ENCODE peak calls at places on chromosomes 7 and 10, in six cellular contexts. V is SK-N-SH, C is tibial artery, G is NB4, F is A549, D is cardiac fibroblast. L is an unnamed sample.

GRCh38 chr7:155106356-155106755 is 36.2 kb downstream of the HTR5A start:
- DNase-seq in F (no peak), V (no peak), D (no peak), C (no peak), G (no peak), L (no peak)

GRCh38 chr10:120593693-120594092 is 136.7 kb downstream of the PLPP4 start:
- DNase-seq in F (no peak), C (no peak), G (no peak), D (no peak), V (no peak), L (no peak)

GRCh38 chr10:123537188-123537961 is 128.8 kb upstream of the GPR26 start:
- DNase-seq in V (no peak), C (no peak), F (no peak), G (no peak), D (no peak), L (no peak)

GRCh38 chr7:139043823-139044812 is 8.3 kb upstream of the ZC3HAV1L start:
- DNase-seq in V (no peak), F (no peak), D (no peak), C (no peak), G (peak; percentile 85), L (no peak)

GRCh38 chr7:54541941-54542618 is at the start of gene VSTM2A:
- DNase-seq in G (no peak), F (no peak), V (peak; percentile 87), C (no peak), D (no peak), L (no peak)

GRCh38 chr10:22219308-22219707 is 1.5 kb upstream of the EBLN1 start:
- DNase-seq in V (no peak), C (no peak), D (peak; percentile 28), F (no peak), G (no peak), L (no peak)

GRCh38 chr10:21293518-21294356 is 231.7 kb downstream of the SKIDA1 start:
- DNase-seq in F (no peak), D (no peak), C (no peak), V (no peak), G (no peak), L (peak; percentile 26)

GRCh38 chr7:135958173-135958572 is 19.0 kb downstream of the MTPN start:
- DNase-seq in F (no peak), V (no peak), D (no peak), C (no peak), G (no peak), L (no peak)

GRCh38 chr7:114415054-114415997 is 711 bp downstream of the FOXP2 start:
- DNase-seq in F (no peak), D (no peak), V (no peak), C (no peak), G (no peak), L (peak; percentile 22)

GRCh38 chr10:15487376-15487775 is 116.3 kb upstream of the FAM171A1 start:
- DNase-seq in C (no peak), V (no peak), D (no peak), F (no peak), G (no peak), L (no peak)

GRCh38 chr7:39700932-39701331 is 77.6 kb downstream of the RALA start:
- DNase-seq in F (no peak), G (peak; percentile 91), V (no peak), C (peak; percentile 69), D (no peak), L (no peak)

GRCh38 chr7:2269468-2270460 is 27.7 kb downstream of the NUDT1 start:
- DNase-seq in C (no peak), F (no peak), V (peak; percentile 73), G (no peak), D (peak; percentile 40), L (peak; percentile 50)

GRCh38 chr10:34813626-34814227 is 1.4 kb downstream of the PARD3 start:
- DNase-seq in D (peak; percentile 61), G (no peak), F (peak; percentile 51), C (peak; percentile 37), V (no peak), L (peak; percentile 84)

GRCh38 chr10:72063703-72064391 is 24.5 kb downstream of the SPOCK2 start:
- DNase-seq in V (no peak), F (no peak), D (no peak), G (no peak), C (no peak), L (no peak)

GRCh38 chr10:72061491-72061890 is 26.9 kb downstream of the SPOCK2 start:
- DNase-seq in D (no peak), F (no peak), C (no peak), V (peak; percentile 56), G (peak; percentile 34), L (no peak)

GRCh38 chr10:72061930-72062329 is 26.4 kb downstream of the SPOCK2 start:
- DNase-seq in C (no peak), V (no peak), F (no peak), D (no peak), G (no peak), L (no peak)

GRCh38 chr10:72062832-72063702 is 25.3 kb downstream of the SPOCK2 start:
- DNase-seq in V (no peak), D (no peak), G (no peak), F (no peak), C (no peak), L (no peak)

DNA sequence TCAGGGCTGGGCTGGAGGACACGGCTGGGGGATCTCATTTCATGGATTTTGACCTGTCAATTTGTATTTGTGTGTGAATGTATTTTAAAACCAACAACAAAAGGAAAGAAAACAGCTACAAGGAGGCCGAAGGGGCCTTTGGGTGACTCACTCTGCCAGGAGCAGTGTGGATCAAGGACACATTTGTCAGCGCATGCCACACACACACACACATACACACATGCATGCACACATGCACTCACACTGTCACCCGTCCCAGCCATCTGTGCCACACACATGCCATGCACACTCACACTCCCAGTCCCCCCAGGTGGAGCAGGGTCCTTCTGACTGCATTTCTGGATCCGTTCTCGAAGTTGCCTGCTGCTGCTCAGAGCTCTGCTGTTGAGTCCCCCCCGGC is 26.0 kb downstream of the SPOCK2 start:
- DNase-seq in D (peak; percentile 7), G (no peak), F (no peak), V (no peak), C (no peak), L (no peak)
- TF ChIP-seq CTCF in D (no peak), G (no peak), F (no peak), V (no peak), C (no peak), L (no peak)

GRCh38 chr7:92988051-92988450 is 129.7 kb downstream of the SAMD9 start:
- DNase-seq in V (peak; percentile 34), F (peak; percentile 8), G (peak; percentile 19), C (no peak), D (peak; percentile 74), L (peak; percentile 64)
- TF ChIP-seq CTCF in V (peak; percentile 64), F (peak; percentile 23), G (peak; percentile 13), C (peak; percentile 43), D (peak; percentile 31), L (peak; percentile 50)

GRCh38 chr7:69531050-69531449 is 67.2 kb upstream of the AUTS2 start:
- DNase-seq in F (no peak), G (no peak), D (no peak), C (no peak), V (peak; percentile 71), L (no peak)

GRCh38 chr7:69537691-69538090 is 60.6 kb upstream of the AUTS2 start:
- DNase-seq in F (no peak), C (no peak), D (no peak), G (no peak), V (no peak), L (no peak)

GRCh38 chr7:69540275-69540674 is 58.0 kb upstream of the AUTS2 start:
- DNase-seq in V (no peak), F (no peak), C (no peak), G (no peak), D (no peak), L (no peak)

GRCh38 chr7:69534461-69535041 is 63.7 kb upstream of the AUTS2 start:
- DNase-seq in G (no peak), F (no peak), D (no peak), C (no peak), V (no peak), L (no peak)
- TF ChIP-seq CTCF in G (no peak), F (no peak), D (no peak), C (no peak), V (no peak), L (no peak)

DNA sequence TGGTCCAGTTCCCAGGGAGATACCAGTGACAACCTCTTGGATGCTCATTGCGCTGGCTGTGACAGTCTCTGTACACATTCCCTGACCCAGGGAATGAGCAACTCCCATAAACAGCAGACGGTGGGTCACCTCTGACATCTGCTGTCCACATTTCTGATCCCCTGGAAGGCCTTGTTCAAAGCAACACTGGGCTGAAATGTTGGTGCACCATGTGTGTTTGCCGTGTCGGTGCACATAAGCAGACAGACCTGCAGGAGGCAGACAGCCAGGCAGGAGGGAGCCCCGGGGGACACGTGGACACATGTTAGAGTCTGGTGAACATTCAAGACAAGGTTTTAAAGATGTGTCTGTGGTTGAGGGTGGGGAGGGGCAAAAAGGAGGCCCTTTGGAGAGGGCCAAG is 254.9 kb downstream of the PLXNA4 start:
- DNase-seq in F (no peak), C (no peak), D (no peak), G (peak; percentile 30), V (peak; percentile 76), L (no peak)
- TF ChIP-seq CTCF in F (no peak), C (no peak), D (no peak), G (no peak), V (peak; percentile 26), L (no peak)

GRCh38 chr10:72331575-72332422 is 22.9 kb downstream of the DNAJB12 start:
- DNase-seq in D (peak; percentile 56), F (no peak), C (peak; percentile 83), V (peak; percentile 94), G (peak; percentile 100), L (peak; percentile 91)

GRCh38 chr10:72328829-72329204 is 25.9 kb downstream of the DNAJB12 start:
- DNase-seq in V (no peak), C (no peak), G (peak; percentile 77), F (no peak), D (no peak), L (no peak)

GRCh38 chr10:72330059-72330426 is 24.7 kb downstream of the DNAJB12 start:
- DNase-seq in C (no peak), V (no peak), G (no peak), D (no peak), F (no peak), L (no peak)

GRCh38 chr10:72329290-72330058 is 25.2 kb downstream of the DNAJB12 start:
- DNase-seq in D (no peak), G (peak; percentile 52), V (no peak), C (no peak), F (no peak), L (no peak)

GRCh38 chr10:72328045-72328828 is 26.5 kb downstream of the DNAJB12 start:
- DNase-seq in D (peak; percentile 80), C (peak; percentile 72), F (peak; percentile 63), V (peak; percentile 81), G (peak; percentile 83), L (peak; percentile 46)
- TF ChIP-seq CTCF in D (peak; percentile 63), C (peak; percentile 59), F (peak; percentile 92), V (peak; percentile 60), G (peak; percentile 59), L (peak; percentile 70)